ENCODE peak calls at places on chromosomes 5 and 9, in ten cellular contexts. J is cardiac muscle cell, O is astrocyte of the cerebellum, A is NB4, H is left lung, M is AG04450, I is stomach, W is PC-3, V is AG04449, Y is AG10803. F is an unnamed sample.

GRCh38 chr9:126420643-126421564 is 94.3 kb downstream of the MVB12B start:
- DNase-seq in J (no peak), O (peak; percentile 79), A (no peak), H (no peak), M (no peak), I (no peak), W (peak; percentile 87), V (no peak), Y (no peak), F (no peak)

GRCh38 chr9:120289990-120290925 is 289.7 kb downstream of the CDK5RAP2 start:
- DNase-seq in J (no peak), O (no peak), A (no peak), H (no peak), M (no peak), I (no peak), W (no peak), V (no peak), Y (no peak), F (no peak)

GRCh38 chr5:3340471-3340870 is 255.2 kb upstream of the IRX1 start:
- DNase-seq in J (no peak), O (no peak), A (no peak), H (no peak), M (no peak), I (no peak), W (no peak), V (no peak), Y (no peak), F (no peak)

GRCh38 chr9:114616684-114617520 is 5.8 kb downstream of the TMEM268 start:
- DNase-seq in J (no peak), O (no peak), A (peak; percentile 77), H (peak; percentile 86), M (no peak), I (peak; percentile 72), W (peak; percentile 43), V (no peak), Y (no peak), F (no peak)

GRCh38 chr9:78612089-78612488 is 315.2 kb downstream of the PSAT1 start:
- DNase-seq in J (no peak), O (no peak), A (no peak), H (no peak), M (no peak), I (no peak), W (peak; percentile 59), V (peak; percentile 34), Y (peak; percentile 45), F (no peak)

GRCh38 chr5:113965225-113965624 is 396.6 kb upstream of the KCNN2 start:
- DNase-seq in J (no peak), O (no peak), A (no peak), H (no peak), M (no peak), I (no peak), W (no peak), V (no peak), Y (no peak), F (no peak)

GRCh38 chr9:117720555-117720954 is 16.4 kb downstream of the TLR4 start:
- DNase-seq in J (no peak), O (no peak), A (peak; percentile 36), H (no peak), M (no peak), I (no peak), W (no peak), V (no peak), Y (peak; percentile 92), F (no peak)

GRCh38 chr5:76389513-76390154 is 13.5 kb upstream of the IQGAP2 start:
- DNase-seq in J (no peak), O (no peak), A (no peak), H (no peak), M (no peak), I (peak; percentile 44), W (no peak), V (no peak), Y (no peak), F (no peak)

GRCh38 chr9:38171538-38171884 is 102.5 kb upstream of the SHB start:
- DNase-seq in J (no peak), O (no peak), A (no peak), H (no peak), M (no peak), I (no peak), W (no peak), V (no peak), Y (no peak), F (no peak)

GRCh38 chr5:92470770-92471169 is 1087.7 kb upstream of the ARRDC3 start:
- DNase-seq in J (no peak), O (no peak), A (no peak), H (no peak), M (no peak), I (no peak), W (no peak), V (no peak), Y (no peak), F (no peak)

DNA sequence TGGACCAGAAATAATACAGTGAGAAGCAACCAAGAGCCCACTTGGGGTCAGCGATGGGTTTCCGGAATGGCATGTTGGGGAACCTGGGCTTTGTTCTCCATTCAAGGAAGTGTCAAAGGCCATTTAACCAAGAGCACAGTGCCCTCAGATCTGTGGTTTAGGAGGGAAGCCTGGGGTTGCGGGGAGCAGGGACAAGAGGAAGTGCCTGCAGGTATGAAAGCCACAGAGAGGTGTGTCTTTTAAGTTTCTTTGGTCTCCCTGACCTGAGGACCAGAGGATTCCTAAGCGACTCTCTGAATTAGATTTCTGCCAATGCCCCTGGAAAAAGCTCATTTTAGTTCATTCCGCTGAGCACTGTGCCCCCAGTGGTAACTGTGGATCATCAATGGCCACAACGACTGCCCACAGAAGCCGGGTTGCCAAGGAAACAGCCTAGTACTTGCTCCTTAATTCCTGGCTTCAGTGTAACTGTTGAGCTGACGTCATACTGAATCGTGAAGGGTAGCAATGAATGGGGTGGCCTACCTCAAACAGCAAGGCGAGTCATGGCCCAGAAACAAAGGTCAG is 107.3 kb upstream of the SPIN1 start:
- DNase-seq in J (no peak), O (peak; percentile 31), A (peak; percentile 57), H (no peak), M (no peak), I (no peak), W (no peak), V (no peak), Y (no peak), F (no peak)
- TF ChIP-seq CTCF in J (no peak), O (no peak), A (peak; percentile 1), H (no peak), M (no peak), I (no peak), W (no peak), V (no peak), Y (no peak), F (no peak)

DNA sequence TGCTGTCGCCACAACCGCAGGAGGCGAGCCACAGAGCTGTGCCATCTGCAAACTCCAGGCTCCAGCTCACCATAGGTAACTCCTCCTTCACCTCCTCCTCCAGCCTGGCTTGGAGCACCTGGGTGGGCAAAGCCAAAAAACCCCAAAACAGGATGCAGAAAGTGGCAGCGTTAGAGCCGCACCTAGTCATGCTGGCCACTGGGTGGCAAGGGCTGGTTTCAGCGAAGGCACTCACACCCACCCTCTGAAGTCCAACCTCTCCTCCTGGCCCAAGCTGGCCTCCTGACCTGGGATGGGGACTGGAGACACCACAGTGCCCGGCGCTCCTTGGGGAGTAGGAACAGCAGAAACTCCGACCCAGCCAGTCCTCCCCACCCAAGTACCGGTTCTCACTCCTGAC is 28.7 kb upstream of the ZNF354B start:
- DNase-seq in J (no peak), O (no peak), A (no peak), H (no peak), M (no peak), I (no peak), W (no peak), V (no peak), Y (no peak), F (no peak)
- H3K4me3 ChIP-seq in J (no peak overlapping the region), O (no peak overlapping the region), A (no peak overlapping the region), H (no peak overlapping the region), M (no peak overlapping the region), I (no peak overlapping the region), W (no peak overlapping the region), V (no peak overlapping the region), Y (no peak overlapping the region), F (no peak overlapping the region)

DNA sequence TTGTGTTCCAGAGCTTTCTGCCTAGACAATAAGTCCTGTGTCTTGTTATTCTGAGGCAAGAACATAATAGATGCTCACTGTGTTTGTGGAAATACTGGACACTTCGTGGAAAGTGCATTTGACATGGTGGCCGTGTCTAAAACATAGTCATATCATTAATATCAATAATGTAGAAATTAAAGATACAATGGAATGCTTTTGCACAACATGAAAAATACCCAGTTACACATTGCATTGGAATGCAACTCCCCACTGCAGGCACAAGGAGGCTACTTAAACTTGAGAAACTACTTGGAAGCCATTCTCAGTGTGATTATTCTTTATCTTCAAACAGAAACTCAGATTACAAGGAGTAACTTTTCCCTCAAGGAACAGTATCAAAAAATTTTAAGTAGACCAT is 145.3 kb upstream of the ZNF462 start:
- DNase-seq in J (peak; percentile 21), O (peak; percentile 62), A (no peak), H (peak; percentile 32), M (peak; percentile 41), I (no peak), W (peak; percentile 78), V (peak; percentile 55), Y (peak; percentile 78), F (peak; percentile 70)
- TF ChIP-seq CTCF in J (peak; percentile 25), O (peak; percentile 28), A (no peak), H (no peak), M (peak; percentile 8), I (no peak), W (peak; percentile 28), V (no peak), Y (no peak), F (peak; percentile 34)

DNA sequence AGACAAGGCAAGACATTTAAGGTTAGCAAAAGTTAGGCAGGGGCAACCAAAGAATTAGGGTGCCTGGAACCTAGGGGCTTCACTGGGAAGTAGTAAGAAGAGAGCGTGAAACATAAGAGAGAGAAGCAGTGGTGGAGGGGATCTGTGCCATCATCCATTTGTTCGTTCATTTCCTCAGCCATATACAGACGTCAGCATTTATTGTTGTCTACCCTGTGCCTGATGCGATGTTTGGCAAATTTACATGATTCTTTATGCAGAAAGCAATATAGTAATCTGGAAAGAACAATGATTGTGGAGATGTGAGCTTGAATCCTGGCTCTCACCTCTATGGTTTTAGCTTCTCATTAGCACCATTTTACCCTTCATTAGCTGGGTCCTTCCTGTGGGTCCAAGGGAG is 477.5 kb upstream of the MPDZ start:
- DNase-seq in J (no peak), O (no peak), A (no peak), H (no peak), M (no peak), I (no peak), W (no peak), V (no peak), Y (no peak), F (no peak)
- H3K4me3 ChIP-seq in J (no peak overlapping the region), O (no peak overlapping the region), A (no peak overlapping the region), H (no peak overlapping the region), M (no peak overlapping the region), I (no peak overlapping the region), W (no peak overlapping the region), V (no peak overlapping the region), Y (no peak overlapping the region), F (no peak overlapping the region)

DNA sequence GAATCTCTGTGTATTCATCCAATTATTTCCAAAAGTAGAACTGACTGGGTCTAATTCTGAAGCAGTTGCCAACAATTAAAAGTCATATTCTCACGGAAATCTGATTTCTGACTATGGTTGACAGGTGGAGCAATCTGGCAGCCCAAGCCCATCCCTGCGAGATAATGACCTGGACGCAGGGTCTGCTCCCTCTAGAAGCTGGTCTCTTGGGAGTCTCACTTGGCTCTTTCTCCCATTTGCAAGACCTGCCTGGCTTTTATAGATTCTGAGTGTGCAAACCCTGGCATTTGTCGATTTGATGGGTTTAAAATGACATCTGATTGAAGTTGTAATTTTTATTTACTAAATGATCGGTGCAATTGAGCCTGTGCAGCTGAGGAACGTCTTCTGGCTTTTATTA is 49.4 kb upstream of the NEURL1B start:
- DNase-seq in J (no peak), O (no peak), A (no peak), H (no peak), M (no peak), I (no peak), W (no peak), V (no peak), Y (no peak), F (no peak)
- TF ChIP-seq CTCF in J (no peak), O (no peak), A (no peak), H (no peak), M (no peak), I (no peak), W (no peak), V (no peak), Y (no peak), F (no peak)

F was measured in epithelial cell of proximal tubule.